ENCODE peak calls at places on chromosomes 11 and 22, in nine cellular contexts. N is tibial nerve, S is K562, Y is transverse colon, A is A549, Q is H1, O is ovary, C is suprapubic skin, R is stomach. E is an unnamed sample.

GRCh38 chr11:34480339-34480738 is 33.3 kb downstream of the ELF5 start:
- DNase-seq in N (no peak), S (no peak), Y (no peak), A (no peak), Q (no peak), O (no peak), C (no peak), R (no peak), E (peak)

GRCh38 chr11:29051935-29052334 is 943.7 kb downstream of the METTL15 start:
- DNase-seq in N (no peak), S (no peak), Y (no peak), A (no peak), Q (no peak), O (no peak), C (no peak), R (no peak), E (no peak)

GRCh38 chr22:40679964-40680818 is 907 bp downstream of the MCHR1 start:
- DNase-seq in N (no peak), S (no peak), Y (no peak), A (peak), Q (no peak), O (no peak), C (no peak), R (no peak), E (no peak)

GRCh38 chr22:49483946-49484345 is 343.7 kb downstream of the BRD1 start:
- DNase-seq in N (no peak), S (no peak), Y (no peak), A (no peak), Q (no peak), O (no peak), C (no peak), R (no peak), E (no peak)

GRCh38 chr22:25898707-25899365 is 156.8 kb downstream of the MYO18B start:
- DNase-seq in N (no peak), S (peak), Y (no peak), A (peak), Q (peak), O (no peak), C (no peak), R (no peak), E (no peak)

GRCh38 chr22:38835888-38836301 is 7.9 kb downstream of the NPTXR start:
- DNase-seq in N (no peak), S (no peak), Y (no peak), A (no peak), Q (no peak), O (no peak), C (no peak), R (no peak), E (no peak)

GRCh38 chr22:27918351-27919221 is 470 bp downstream of the PITPNB start:
- DNase-seq in N (peak), S (peak), Y (peak), A (peak), Q (no peak), O (peak), C (peak), R (peak), E (peak)

GRCh38 chr11:21121991-21122390 is 452.6 kb downstream of the NELL1 start:
- DNase-seq in N (no peak), S (no peak), Y (no peak), A (no peak), Q (no peak), O (no peak), C (no peak), R (no peak), E (no peak)

GRCh38 chr11:134101292-134101691 is 32.4 kb downstream of the JAM3 start:
- DNase-seq in N (no peak), S (no peak), Y (no peak), A (no peak), Q (no peak), O (no peak), C (no peak), R (no peak), E (no peak)

GRCh38 chr11:109405671-109406070 is 16.3 kb upstream of the C11orf87 start:
- DNase-seq in N (no peak), S (no peak), Y (no peak), A (no peak), Q (no peak), O (no peak), C (no peak), R (no peak), E (no peak)

GRCh38 chr11:5043385-5043784 is 2.9 kb upstream of the OR52J3 start:
- DNase-seq in N (no peak), S (no peak), Y (no peak), A (no peak), Q (no peak), O (no peak), C (no peak), R (no peak), E (no peak)

GRCh38 chr11:57637626-57638004 is 12.1 kb downstream of the YPEL4 start:
- DNase-seq in N (no peak), S (no peak), Y (no peak), A (no peak), Q (no peak), O (no peak), C (no peak), R (no peak), E (no peak)

GRCh38 chr22:43177479-43177878 is 9.5 kb downstream of the TTLL12 start:
- DNase-seq in N (no peak), S (no peak), Y (no peak), A (no peak), Q (no peak), O (no peak), C (no peak), R (no peak), E (no peak)

GRCh38 chr11:2771758-2772466 is 72.1 kb upstream of the KCNQ1OT1 start:
- DNase-seq in N (peak), S (no peak), Y (no peak), A (no peak), Q (no peak), O (peak), C (peak), R (peak), E (peak)

DNA sequence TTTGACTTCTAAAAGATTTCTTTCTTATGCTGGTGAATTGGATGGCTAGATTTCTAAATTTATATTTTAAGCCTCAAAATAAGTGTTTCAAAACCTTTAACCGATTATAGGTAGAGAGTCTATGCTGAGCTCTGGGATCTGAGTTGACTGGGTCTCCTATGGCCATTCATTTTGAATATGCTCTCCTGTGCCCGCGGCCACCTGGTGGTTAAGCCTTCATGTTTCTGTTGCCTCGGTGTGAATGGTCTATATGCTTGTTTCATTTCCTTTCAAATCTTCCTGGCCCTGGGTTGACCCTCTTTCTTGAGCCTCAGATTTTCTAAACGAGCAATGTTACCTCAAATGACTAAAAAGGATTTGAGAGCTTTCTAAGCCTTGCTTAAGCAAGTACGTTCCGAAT is 789.3 kb upstream of the KIRREL3 start:
- DNase-seq in N (no peak), S (no peak), Y (peak), A (peak), Q (no peak), O (no peak), C (no peak), R (no peak), E (no peak)
- TF ChIP-seq CTCF in N (no peak), S (no peak), Y (peak), A (no peak), Q (peak), O (no peak), C (no peak), R (no peak), E (no peak)

DNA sequence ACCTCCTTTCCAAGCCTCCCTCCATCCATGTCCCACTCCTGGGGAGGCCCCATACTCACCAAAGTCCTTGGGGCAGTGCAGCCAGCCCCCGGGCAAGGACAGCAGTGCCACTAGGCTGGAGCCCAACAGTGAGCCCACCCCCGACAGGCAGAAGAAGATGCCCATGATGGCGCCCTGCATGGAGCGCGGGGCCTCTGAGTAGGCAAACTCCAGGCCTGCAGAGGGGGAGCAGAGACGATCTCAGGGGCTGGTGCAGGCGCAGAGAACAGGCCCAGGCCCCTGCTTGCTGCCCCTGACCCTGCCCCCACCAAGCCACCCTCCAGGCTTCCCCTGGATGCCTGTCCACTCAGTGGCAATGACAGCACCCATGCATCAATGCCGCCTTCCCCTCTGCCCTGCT is 13.6 kb downstream of the TMEM132A start:
- DNase-seq in N (no peak), S (no peak), Y (no peak), A (no peak), Q (no peak), O (peak), C (no peak), R (no peak), E (no peak)
- TF ChIP-seq POLR2A in N (no peak), S (no peak), Y (no peak), A (no peak), Q (no peak), O (no peak), C (no peak), R (no peak), E (no peak)

GRCh38 chr22:47631571-47632102 is 869.2 kb downstream of the TBC1D22A start:
- DNase-seq in N (no peak), S (peak), Y (no peak), A (no peak), Q (no peak), O (no peak), C (no peak), R (peak), E (peak)

GRCh38 chr22:47632646-47633045 is 870.2 kb downstream of the TBC1D22A start:
- DNase-seq in N (no peak), S (no peak), Y (no peak), A (no peak), Q (no peak), O (no peak), C (no peak), R (peak), E (peak)

GRCh38 chr22:47634342-47634741 is 871.9 kb downstream of the TBC1D22A start:
- DNase-seq in N (no peak), S (no peak), Y (no peak), A (no peak), Q (no peak), O (no peak), C (no peak), R (no peak), E (peak)

GRCh38 chr22:47630741-47631534 is 868.5 kb downstream of the TBC1D22A start:
- DNase-seq in N (no peak), S (peak), Y (no peak), A (no peak), Q (no peak), O (no peak), C (no peak), R (peak), E (peak)

GRCh38 chr22:47633111-47633510 is 870.7 kb downstream of the TBC1D22A start:
- DNase-seq in N (no peak), S (no peak), Y (no peak), A (no peak), Q (no peak), O (no peak), C (no peak), R (peak), E (peak)
- TF ChIP-seq EP300 in N (no peak), S (no peak), Y (no peak), A (no peak), Q (no peak), O (no peak), C (no peak), R (no peak), E (no peak)

GRCh38 chr11:92388380-92388779 is 163.8 kb downstream of the FAT3 start:
- DNase-seq in N (no peak), S (no peak), Y (no peak), A (no peak), Q (no peak), O (no peak), C (no peak), R (no peak), E (no peak)
- TF ChIP-seq CTCF in N (no peak), S (no peak), Y (no peak), A (no peak), Q (no peak), O (no peak), C (no peak), R (no peak), E (peak)

GRCh38 chr11:65014146-65014960 is at the start of gene ARL2:
- DNase-seq in N (no peak), S (no peak), Y (no peak), A (no peak), Q (no peak), O (no peak), C (peak), R (peak), E (peak)

GRCh38 chr11:65013130-65013691 is 749 bp upstream of the ARL2 start:
- DNase-seq in N (peak), S (peak), Y (peak), A (no peak), Q (no peak), O (peak), C (peak), R (peak), E (peak)

GRCh38 chr11:65016705-65017104 is 2.7 kb downstream of the ARL2 start:
- DNase-seq in N (no peak), S (peak), Y (no peak), A (no peak), Q (no peak), O (no peak), C (no peak), R (no peak), E (no peak)

GRCh38 chr11:65017927-65018326 is 4.0 kb downstream of the ARL2 start:
- DNase-seq in N (no peak), S (no peak), Y (no peak), A (no peak), Q (no peak), O (no peak), C (no peak), R (no peak), E (no peak)

GRCh38 chr11:65013692-65014145 is 241 bp upstream of the ARL2 start:
- DNase-seq in N (peak), S (peak), Y (peak), A (peak), Q (peak), O (peak), C (peak), R (peak), E (no peak)
- TF ChIP-seq POLR2A in N (peak), S (peak), Y (peak), A (peak), Q (no peak), O (peak), C (peak), R (no peak), E (peak)

E was measured in esophagus muscularis mucosa.